ENCODE peak calls at places on chromosomes 11 and 22, in five cellular contexts. Y, S, R, L and M are unnamed samples. For H3K4me1, the result is how much of the 10 kb centered on the place peaks cover.

GRCh38 chr11:76783901-76784813 is 1.0 kb downstream of the TSKU start:
- DNase-seq in R (peak), S (peak), L (peak), Y (no peak), M (peak)

GRCh38 chr22:20583471-20583922 is 76.1 kb downstream of the MED15 start:
- DNase-seq in L (peak), S (no peak), Y (no peak), R (peak), M (no peak)

GRCh38 chr11:76241243-76242000 is 35.1 kb upstream of the WNT11 start:
- DNase-seq in Y (no peak), L (no peak), S (no peak), R (no peak), M (no peak)

GRCh38 chr22:41772645-41773044 is 27.8 kb upstream of the CCDC134 start:
- DNase-seq in S (no peak), Y (no peak), R (no peak), L (peak), M (no peak)

GRCh38 chr11:65260756-65261590 is 789 bp upstream of the POLA2 start:
- DNase-seq in Y (no peak), S (no peak), L (no peak), R (no peak), M (no peak)

GRCh38 chr11:78228467-78228866 is 39.7 kb downstream of the USP35 start:
- DNase-seq in S (no peak), L (peak), R (no peak), Y (peak), M (no peak)

GRCh38 chr11:108624196-108624925 is 30.8 kb upstream of the EXPH5 start:
- DNase-seq in L (no peak), R (no peak), S (no peak), Y (no peak), M (no peak)

GRCh38 chr22:50677493-50678217 is 5.0 kb downstream of the SHANK3 start:
- DNase-seq in L (no peak), R (no peak), Y (no peak), S (peak), M (no peak)

GRCh38 chr11:86740628-86741488 is 59.5 kb upstream of the PRSS23 start:
- DNase-seq in Y (no peak), L (peak), S (peak), R (no peak), M (no peak)

GRCh38 chr11:42407379-42407778 is 904.4 kb upstream of the API5 start:
- DNase-seq in S (no peak), Y (no peak), L (no peak), R (no peak), M (no peak)

GRCh38 chr11:74492974-74493815 is at the start of gene LIPT2:
- DNase-seq in L (peak), Y (peak), R (peak), S (peak), M (peak)

GRCh38 chr11:69310934-69311766 is 17.2 kb downstream of the MYEOV start:
- DNase-seq in R (no peak), L (no peak), S (peak), Y (no peak), M (peak)

GRCh38 chr11:78161937-78162336 is 22.5 kb upstream of the ALG8 start:
- DNase-seq in R (peak), S (no peak), L (no peak), Y (no peak), M (no peak)

GRCh38 chr11:96149743-96150555 is 193.0 kb downstream of the MAML2 start:
- DNase-seq in L (peak), S (no peak), R (no peak), Y (no peak), M (no peak)

GRCh38 chr11:47467372-47467771 is 18.4 kb upstream of the RAPSN start:
- DNase-seq in Y (no peak), S (peak), R (no peak), L (no peak), M (peak)

GRCh38 chr11:47466701-47467250 is 17.8 kb upstream of the RAPSN start:
- DNase-seq in R (peak), L (peak), Y (no peak), S (peak), M (peak)

GRCh38 chr11:47470671-47471070 is 21.7 kb upstream of the RAPSN start:
- DNase-seq in S (no peak), Y (no peak), L (no peak), R (no peak), M (no peak)

GRCh38 chr11:47468598-47469214 is 19.8 kb upstream of the RAPSN start:
- DNase-seq in L (peak), Y (no peak), S (peak), R (no peak), M (peak)

DNA sequence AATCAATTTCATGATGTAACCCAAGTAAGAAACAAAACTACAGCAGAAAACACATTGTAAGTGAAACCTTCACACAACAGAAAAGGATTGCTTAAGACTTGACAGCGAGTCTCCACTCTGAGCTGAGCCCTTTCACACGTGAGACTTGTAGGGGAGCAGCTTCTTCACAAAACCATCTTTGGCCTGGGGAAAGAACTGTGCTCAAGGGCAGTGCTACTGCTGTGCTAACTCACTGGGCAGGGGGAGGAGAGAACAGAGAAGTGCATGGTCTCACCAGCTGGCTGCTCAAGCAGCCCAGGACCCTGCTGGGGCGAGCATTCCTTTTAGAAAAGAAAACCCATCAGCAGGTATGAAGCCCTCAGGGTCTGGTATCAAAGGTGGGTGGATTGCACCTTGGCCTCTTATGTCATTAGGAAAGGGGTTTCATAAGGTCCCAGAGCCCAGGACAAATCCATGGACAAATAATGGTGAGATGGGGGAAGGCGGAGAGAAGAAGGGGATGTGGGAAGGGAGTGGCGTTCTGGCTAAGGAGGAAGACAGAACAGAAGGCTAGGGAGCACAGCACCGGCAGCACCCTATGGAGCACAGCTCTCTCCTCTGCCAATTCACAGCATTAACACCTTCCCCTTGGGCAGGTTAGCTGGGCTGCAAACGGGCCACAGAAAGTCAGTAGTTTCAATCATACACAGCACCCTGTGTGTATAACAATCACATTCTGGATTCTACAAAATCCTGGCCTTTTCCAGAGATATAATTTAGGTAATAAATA is 20.7 kb upstream of the RAPSN start:
- DNase-seq in L (peak), Y (no peak), S (peak), R (no peak), M (no peak)
- H3K4me1 ChIP-seq in L (under half), Y (under half), S (under half), R (under half), M (under half)

GRCh38 chr11:117203069-117203407 is 3.9 kb downstream of the TAGLN start:
- DNase-seq in Y (no peak), S (no peak), L (no peak), R (no peak), M (no peak)

GRCh38 chr11:117201516-117201866 is 2.3 kb downstream of the TAGLN start:
- DNase-seq in L (peak), S (no peak), Y (no peak), R (no peak), M (no peak)

GRCh38 chr11:117200813-117201515 is 1.8 kb downstream of the TAGLN start:
- DNase-seq in S (no peak), Y (no peak), L (peak), R (no peak), M (no peak)

GRCh38 chr11:117202386-117203068 is 3.4 kb downstream of the TAGLN start:
- DNase-seq in Y (no peak), R (no peak), S (no peak), L (peak), M (no peak)

GRCh38 chr11:117201906-117202305 is 2.7 kb downstream of the TAGLN start:
- DNase-seq in R (no peak), Y (no peak), S (peak), L (peak), M (no peak)
- H3K4me3 ChIP-seq in R (no peak), Y (no peak), S (peak), L (peak), M (peak)

GRCh38 chr11:111982019-111982464 is 43.2 kb upstream of the DLAT start:
- DNase-seq in Y (peak), R (no peak), L (peak), S (no peak), M (peak)
- H3K27ac ChIP-seq in Y (no peak), R (peak), L (no peak), S (peak), M (peak)

GRCh38 chr22:22802346-22802970 is 85.2 kb upstream of the IGLL5 start:
- DNase-seq in S (peak), L (no peak), Y (peak), R (no peak), M (no peak)
- H3K4me1 ChIP-seq in S (under half), L (under half), Y (under half), R (under half), M (under half)

DNA sequence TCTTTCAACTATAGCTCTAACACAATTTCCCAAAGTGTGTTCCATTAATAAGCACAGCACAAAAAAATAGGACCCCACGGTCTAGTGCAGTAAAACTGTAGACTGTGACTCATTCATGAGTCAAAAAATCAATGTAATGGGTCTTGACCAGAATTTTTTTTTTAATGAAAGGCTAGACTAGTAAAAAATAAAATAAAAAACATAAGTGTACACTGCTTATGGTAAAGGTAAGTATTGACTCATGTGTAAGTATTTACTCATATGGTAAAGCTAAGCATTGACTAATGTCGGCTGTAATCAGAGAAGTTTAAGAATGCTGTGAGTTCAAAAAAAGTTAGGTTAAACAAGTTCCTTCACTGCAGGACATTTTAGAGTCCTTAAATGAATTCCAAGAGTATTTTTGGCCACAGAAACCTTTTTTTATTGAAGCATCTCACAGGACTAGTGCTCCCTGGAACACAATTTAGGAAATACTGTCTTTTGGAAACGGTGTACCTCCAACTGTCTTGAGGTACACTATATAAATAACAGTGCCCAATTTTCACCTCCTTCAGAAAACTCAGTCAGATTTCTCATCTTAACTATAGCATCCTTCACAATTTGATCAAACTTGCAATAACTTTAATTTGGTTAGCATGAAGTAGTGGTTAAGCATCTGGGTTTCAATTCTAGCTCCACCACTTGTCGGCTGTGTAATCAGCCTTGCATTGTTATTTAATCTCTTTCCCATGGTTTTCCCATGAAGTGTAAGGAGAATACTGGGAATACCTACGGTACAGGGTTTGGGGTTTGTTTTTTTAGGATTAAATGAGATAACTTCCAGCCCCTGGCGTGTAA is 2.1 kb downstream of the CCDC73 start:
- DNase-seq in S (no peak), R (no peak), Y (no peak), L (no peak), M (no peak)
- H3K4me3 ChIP-seq in S (no peak), R (no peak), Y (no peak), L (peak), M (no peak)

GRCh38 chr11:46238967-46239800 is 38.3 kb upstream of the CREB3L1 start:
- DNase-seq in Y (peak), S (peak), R (peak), L (peak), M (peak)

GRCh38 chr11:46236918-46237247 is 40.6 kb upstream of the CREB3L1 start:
- DNase-seq in Y (no peak), L (no peak), S (no peak), R (no peak), M (peak)

GRCh38 chr11:46235777-46236688 is 41.4 kb upstream of the CREB3L1 start:
- DNase-seq in S (no peak), L (peak), R (no peak), Y (no peak), M (no peak)

GRCh38 chr11:46238078-46238966 is 39.1 kb upstream of the CREB3L1 start:
- DNase-seq in R (peak), S (peak), L (peak), Y (peak), M (peak)

DNA sequence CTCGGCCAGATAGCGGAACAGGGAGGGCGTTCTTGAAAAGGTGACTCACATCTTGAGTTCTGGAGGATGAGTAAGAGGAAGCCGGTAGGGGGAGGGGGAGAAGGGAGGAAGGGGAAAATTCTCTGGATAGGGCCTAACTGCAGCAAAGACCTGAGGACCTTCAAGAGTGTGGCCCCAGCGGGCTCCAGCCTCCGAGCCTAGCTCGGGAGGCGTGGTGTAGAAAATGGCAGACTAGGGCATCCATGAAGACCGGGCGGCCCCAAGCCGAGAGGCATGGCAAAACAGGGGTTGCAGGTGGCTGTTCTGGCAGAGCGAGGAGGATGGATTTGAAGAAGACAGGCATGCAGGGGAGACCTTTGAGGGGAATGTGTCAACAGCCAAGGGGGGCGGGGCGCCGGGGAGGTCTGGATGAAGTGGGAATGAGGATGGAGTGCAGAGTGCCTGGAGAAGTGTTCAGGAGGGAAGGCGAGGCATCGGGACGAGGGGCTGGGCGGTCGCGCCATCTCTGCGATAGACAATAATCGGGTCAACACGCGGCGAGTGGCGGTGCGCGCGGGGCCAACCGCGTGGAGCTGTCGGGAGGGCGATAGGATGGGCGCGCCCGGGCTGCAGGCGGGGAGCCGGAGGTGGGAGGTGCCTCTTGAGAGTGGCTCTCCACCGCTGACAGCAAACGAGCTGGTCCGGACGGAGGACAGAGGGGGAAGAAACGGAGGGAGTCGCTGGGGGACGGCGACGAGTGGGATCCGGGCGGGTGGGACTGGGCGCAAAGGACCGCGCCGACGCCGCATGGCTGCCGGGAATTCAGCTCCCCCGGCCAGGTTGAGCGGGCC is 40.0 kb upstream of the CREB3L1 start:
- DNase-seq in R (peak), S (peak), Y (peak), L (peak), M (peak)
- H3K27ac ChIP-seq in R (peak), S (peak), Y (no peak), L (peak), M (peak)

GRCh38 chr22:38180841-38181452 is 683 bp downstream of the PLA2G6 start:
- DNase-seq in R (no peak), Y (peak), S (peak), L (peak), M (peak)
- H3K4me1 ChIP-seq in R (under half), Y (under half), S (under half), L (under half), M (under half)